ENCODE peak calls at places on chromosomes 16 and 17, in seven cellular contexts. C, T, Q, G, E, X and R are unnamed samples.

GRCh38 chr17:72926171-72926570 is 166.3 kb downstream of the SLC39A11 start:
- DNase-seq in Q (no peak), C (no peak), X (no peak), T (peak; percentile 41), G (no peak), E (no peak), R (no peak)

GRCh38 chr16:67183-67791 is 5.1 kb downstream of the RHBDF1 start:
- DNase-seq in Q (no peak), T (no peak), X (no peak), E (no peak), G (no peak), C (no peak), R (no peak)

GRCh38 chr17:33484559-33484958 is 191.5 kb upstream of the ASIC2 start:
- DNase-seq in E (no peak), X (no peak), G (no peak), C (no peak), T (no peak), Q (no peak), R (no peak)

GRCh38 chr17:60094754-60095153 is 16.0 kb upstream of the HEATR6 start:
- DNase-seq in Q (no peak), E (no peak), T (no peak), G (no peak), C (no peak), X (no peak), R (no peak)

GRCh38 chr17:42527932-42528331 is 8.1 kb upstream of the NAGLU start:
- DNase-seq in G (no peak), Q (no peak), X (no peak), E (no peak), C (no peak), T (no peak), R (no peak)

GRCh38 chr17:14922421-14922820 is 342.7 kb downstream of the PMP22 start:
- DNase-seq in X (no peak), T (no peak), C (no peak), E (no peak), G (no peak), Q (no peak), R (no peak)

GRCh38 chr16:55643161-55643970 is 12.4 kb upstream of the SLC6A2 start:
- DNase-seq in X (no peak), E (peak; percentile 10), C (no peak), G (no peak), Q (no peak), T (peak; percentile 12), R (peak; percentile 32)

GRCh38 chr17:51036084-51036483 is 84.6 kb downstream of the SPAG9 start:
- DNase-seq in E (no peak), X (no peak), G (no peak), T (no peak), C (no peak), Q (no peak), R (no peak)

GRCh38 chr17:47713980-47714689 is 18.9 kb upstream of the TBX21 start:
- DNase-seq in Q (no peak), C (no peak), G (no peak), T (no peak), X (no peak), E (no peak), R (peak; percentile 77)

GRCh38 chr16:27401768-27402568 is at the start of gene IL21R:
- DNase-seq in G (no peak), X (no peak), T (peak; percentile 61), Q (no peak), E (no peak), C (no peak), R (no peak)

GRCh38 chr17:19017401-19017800 is 12.8 kb upstream of the FAM83G start:
- DNase-seq in Q (no peak), G (no peak), E (no peak), X (no peak), C (no peak), T (no peak), R (no peak)

GRCh38 chr16:71895679-71896385 is 501 bp downstream of the IST1 start:
- DNase-seq in E (peak; percentile 43), G (peak; percentile 34), T (peak; percentile 50), C (peak; percentile 6), X (no peak), Q (no peak), R (no peak)

GRCh38 chr17:39953471-39953888 is 9.3 kb upstream of the GSDMA start:
- DNase-seq in X (no peak), Q (no peak), T (no peak), C (no peak), G (no peak), E (no peak), R (no peak)

GRCh38 chr17:58329808-58330543 is 1.4 kb upstream of the TSPOAP1 start:
- DNase-seq in C (no peak), G (no peak), Q (no peak), E (no peak), T (no peak), X (no peak), R (no peak)

GRCh38 chr17:59165933-59166342 is 10.4 kb downstream of the PRR11 start:
- DNase-seq in T (peak; percentile 60), G (peak; percentile 16), Q (peak; percentile 27), C (peak; percentile 88), X (peak; percentile 72), E (peak; percentile 70), R (peak; percentile 69)

GRCh38 chr17:27892542-27892865 is 661 bp downstream of the LYRM9 start:
- DNase-seq in T (no peak), E (no peak), G (no peak), C (no peak), Q (no peak), X (no peak), R (no peak)

GRCh38 chr16:30957456-30958163 is at the start of gene SETD1A:
- DNase-seq in T (peak; percentile 95), C (peak; percentile 98), X (peak; percentile 97), G (peak; percentile 93), E (peak; percentile 96), Q (no peak), R (peak; percentile 95)

GRCh38 chr17:47775181-47775580 is 42.1 kb downstream of the TBX21 start:
- DNase-seq in Q (no peak), X (no peak), C (no peak), T (no peak), E (no peak), G (no peak), R (no peak)

DNA sequence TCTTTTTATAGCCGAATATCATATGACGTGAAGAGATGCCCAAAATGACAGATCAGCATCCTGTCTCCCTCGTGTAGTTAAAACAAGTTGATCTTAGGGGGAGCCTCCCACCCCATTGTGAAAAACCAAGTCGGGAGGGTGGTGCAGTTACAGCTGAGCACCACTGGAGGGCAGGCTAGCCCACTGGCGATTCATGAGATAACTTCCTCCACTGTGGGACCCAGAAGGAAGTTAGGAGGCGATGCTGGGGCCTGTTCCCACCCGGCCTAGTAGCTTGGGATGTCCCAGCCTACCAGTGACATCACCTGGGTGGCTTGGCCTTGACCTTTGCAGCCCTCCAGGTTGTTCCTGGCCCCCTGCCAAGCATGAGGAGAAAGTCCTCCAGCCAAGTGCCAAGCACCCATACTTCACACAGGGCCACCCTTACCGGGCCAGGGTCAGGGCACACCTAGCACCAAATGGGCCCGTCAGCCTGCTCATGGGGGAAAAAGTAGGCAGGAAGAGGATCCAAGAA is 8.1 kb upstream of the CPNE2 start:
- DNase-seq in E (peak; percentile 73), X (peak; percentile 85), Q (peak; percentile 53), T (peak; percentile 68), C (peak; percentile 76), G (peak; percentile 56), R (peak; percentile 78)
- H3K27ac ChIP-seq in E (no peak overlapping the region), X (no peak overlapping the region), Q (no peak overlapping the region), T (no peak overlapping the region), C (no peak overlapping the region), G (no peak overlapping the region), R (no peak overlapping the region)

GRCh38 chr16:17078950-17079631 is 391.7 kb downstream of the XYLT1 start:
- DNase-seq in T (no peak), X (no peak), E (no peak), Q (no peak), C (no peak), G (no peak), R (no peak)

GRCh38 chr16:17072104-17072503 is 398.7 kb downstream of the XYLT1 start:
- DNase-seq in X (no peak), G (no peak), C (no peak), E (no peak), Q (no peak), T (peak; percentile 25), R (no peak)

GRCh38 chr16:17080105-17080504 is 390.7 kb downstream of the XYLT1 start:
- DNase-seq in E (no peak), T (no peak), X (no peak), Q (no peak), G (no peak), C (no peak), R (no peak)

GRCh38 chr16:17076818-17077498 is 393.8 kb downstream of the XYLT1 start:
- DNase-seq in E (no peak), Q (no peak), T (no peak), G (no peak), C (no peak), X (no peak), R (no peak)

GRCh38 chr16:17076121-17076757 is 394.5 kb downstream of the XYLT1 start:
- DNase-seq in Q (no peak), T (peak; percentile 8), G (no peak), C (no peak), X (no peak), E (no peak), R (no peak)
- H2BK5ac ChIP-seq in Q (peak overlapping the region; percentile 3), T (no peak overlapping the region), G (no peak overlapping the region), C (no peak overlapping the region), X (no peak overlapping the region), E (no peak overlapping the region), R (no peak overlapping the region)

GRCh38 chr16:51565149-51565548 is 414.1 kb upstream of the SALL1 start:
- DNase-seq in G (no peak), E (no peak), T (no peak), C (no peak), X (no peak), Q (no peak), R (no peak)

GRCh38 chr16:51573191-51573590 is 422.1 kb upstream of the SALL1 start:
- DNase-seq in E (no peak), Q (no peak), C (no peak), X (no peak), G (no peak), T (no peak), R (no peak)

GRCh38 chr16:51569204-51569911 is 418.3 kb upstream of the SALL1 start:
- DNase-seq in Q (no peak), E (no peak), T (no peak), C (no peak), X (no peak), G (no peak), R (no peak)
- H3K27ac ChIP-seq in Q (no peak overlapping the region), E (no peak overlapping the region), T (no peak overlapping the region), C (no peak overlapping the region), X (no peak overlapping the region), G (no peak overlapping the region), R (no peak overlapping the region)

GRCh38 chr17:9329251-9329921 is 246.2 kb downstream of the STX8 start:
- DNase-seq in E (no peak), G (no peak), T (no peak), Q (no peak), C (no peak), X (no peak), R (no peak)

GRCh38 chr17:9330903-9331272 is 244.7 kb downstream of the STX8 start:
- DNase-seq in G (no peak), T (no peak), E (no peak), Q (no peak), C (no peak), X (no peak), R (no peak)

GRCh38 chr17:9331512-9332163 is 244.0 kb downstream of the STX8 start:
- DNase-seq in Q (no peak), C (no peak), G (no peak), E (no peak), T (no peak), X (no peak), R (no peak)

GRCh38 chr17:9332164-9332527 is 243.5 kb downstream of the STX8 start:
- DNase-seq in E (no peak), X (no peak), G (no peak), Q (no peak), C (no peak), T (no peak), R (no peak)

GRCh38 chr17:9330140-9330902 is 245.3 kb downstream of the STX8 start:
- DNase-seq in E (no peak), G (no peak), C (peak; percentile 58), Q (no peak), T (no peak), X (peak; percentile 51), R (peak; percentile 63)
- H2BK5ac ChIP-seq in E (no peak overlapping the region), G (no peak overlapping the region), C (no peak overlapping the region), Q (no peak overlapping the region), T (no peak overlapping the region), X (no peak overlapping the region), R (no peak overlapping the region)